ENCODE peak calls at places on chromosome 18, in ten cellular contexts. G is IMR-90; O is AG04450; E is AML-193; U is stimulated activated CD8-positive, alpha-beta memory T cell treated with anti-CD3 and anti-CD28 coated beads, Interleukin-7, amount 100 ng/mL, for 1 hour; I is CD8-positive, alpha-beta T cell; M is LoVo; P is BJ; N is GM19239; L is left cardiac atrium. B is an unnamed sample.

GRCh38 chr18:2641638-2642037 is 13.9 kb upstream of the SMCHD1 start:
- DNase-seq in G (peak; percentile 17), O (no peak), E (no peak), U (no peak), I (no peak), M (no peak), P (no peak), N (no peak), L (no peak), B (no peak)

GRCh38 chr18:31513189-31513907 is 15.4 kb downstream of the DSG2 start:
- DNase-seq in G (peak; percentile 48), O (no peak), E (no peak), U (no peak), I (no peak), M (peak; percentile 82), P (peak; percentile 15), N (no peak), L (no peak), B (peak; percentile 45)

GRCh38 chr18:23573948-23574431 is 12.3 kb downstream of the NPC1 start:
- DNase-seq in G (peak; percentile 72), O (no peak), E (no peak), U (no peak), I (peak; percentile 17), M (no peak), P (no peak), N (no peak), L (no peak), B (peak; percentile 91)

GRCh38 chr18:79068299-79068945 is 772 bp upstream of the ATP9B start:
- DNase-seq in G (no peak), O (no peak), E (no peak), U (no peak), I (peak; percentile 16), M (no peak), P (no peak), N (no peak), L (peak; percentile 40), B (no peak)

GRCh38 chr18:76824136-76824676 is 1.8 kb downstream of the ZNF236 start:
- DNase-seq in G (no peak), O (no peak), E (no peak), U (no peak), I (no peak), M (no peak), P (no peak), N (no peak), L (no peak), B (no peak)

GRCh38 chr18:23872701-23873550 is 141.6 kb upstream of the TTC39C start:
- DNase-seq in G (no peak), O (no peak), E (no peak), U (no peak), I (peak; percentile 11), M (peak; percentile 93), P (no peak), N (no peak), L (no peak), B (no peak)

GRCh38 chr18:21914739-21915319 is 174.2 kb downstream of the MIB1 start:
- DNase-seq in G (peak; percentile 62), O (peak; percentile 18), E (no peak), U (no peak), I (no peak), M (peak; percentile 49), P (no peak), N (no peak), L (no peak), B (peak; percentile 30)

GRCh38 chr18:24827500-24827899 is 367.1 kb downstream of the HRH4 start:
- DNase-seq in G (peak; percentile 51), O (no peak), E (no peak), U (no peak), I (no peak), M (no peak), P (peak; percentile 27), N (no peak), L (no peak), B (no peak)

GRCh38 chr18:2050016-2050415 is 521.3 kb downstream of the METTL4 start:
- DNase-seq in G (no peak), O (no peak), E (peak; percentile 78), U (no peak), I (no peak), M (no peak), P (no peak), N (no peak), L (no peak), B (no peak)

GRCh38 chr18:47331641-47332040 is 80.2 kb upstream of the SKOR2 start:
- DNase-seq in G (no peak), O (no peak), E (no peak), U (no peak), I (no peak), M (no peak), P (no peak), N (no peak), L (no peak), B (no peak)

GRCh38 chr18:48975817-48976649 is 25.3 kb upstream of the SMAD7 start:
- DNase-seq in G (peak; percentile 57), O (no peak), E (peak; percentile 19), U (no peak), I (peak; percentile 37), M (peak; percentile 61), P (no peak), N (peak; percentile 80), L (peak; percentile 65), B (no peak)

GRCh38 chr18:59634096-59634495 is 63.1 kb downstream of the CCBE1 start:
- DNase-seq in G (no peak), O (no peak), E (no peak), U (no peak), I (no peak), M (no peak), P (no peak), N (no peak), L (no peak), B (no peak)

GRCh38 chr18:80029690-80030089 is 4.5 kb upstream of the RBFA start:
- DNase-seq in G (no peak), O (no peak), E (no peak), U (no peak), I (no peak), M (no peak), P (no peak), N (no peak), L (no peak), B (no peak)

GRCh38 chr18:10973579-10974260 is 175.6 kb downstream of the PIEZO2 start:
- DNase-seq in G (peak; percentile 34), O (no peak), E (no peak), U (no peak), I (no peak), M (no peak), P (no peak), N (no peak), L (no peak), B (peak; percentile 3)

GRCh38 chr18:7562491-7562890 is 4.6 kb upstream of the PTPRM start:
- DNase-seq in G (no peak), O (no peak), E (no peak), U (no peak), I (no peak), M (no peak), P (no peak), N (no peak), L (no peak), B (no peak)

GRCh38 chr18:8943900-8944870 is 158.3 kb upstream of the NDUFV2 start:
- DNase-seq in G (peak; percentile 94), O (peak; percentile 63), E (no peak), U (no peak), I (no peak), M (peak; percentile 9), P (no peak), N (no peak), L (no peak), B (no peak)

GRCh38 chr18:27959101-27959500 is 217.8 kb downstream of the CDH2 start:
- DNase-seq in G (peak; percentile 24), O (no peak), E (no peak), U (no peak), I (no peak), M (no peak), P (no peak), N (no peak), L (no peak), B (no peak)

GRCh38 chr18:3664563-3665178 is 214.7 kb downstream of the TGIF1 start:
- DNase-seq in G (no peak), O (no peak), E (peak; percentile 79), U (no peak), I (no peak), M (no peak), P (no peak), N (no peak), L (no peak), B (no peak)

GRCh38 chr18:51480562-51481261 is 283.2 kb upstream of the MEX3C start:
- DNase-seq in G (no peak), O (no peak), E (no peak), U (no peak), I (no peak), M (no peak), P (no peak), N (no peak), L (no peak), B (peak; percentile 34)

GRCh38 chr18:63099026-63099840 is 220.3 kb downstream of the BCL2 start:
- DNase-seq in G (no peak), O (no peak), E (no peak), U (no peak), I (no peak), M (no peak), P (no peak), N (no peak), L (no peak), B (no peak)

GRCh38 chr18:47953471-47953931 is 23.0 kb upstream of the SMAD2 start:
- DNase-seq in G (no peak), O (no peak), E (peak; percentile 97), U (no peak), I (peak; percentile 6), M (no peak), P (no peak), N (peak; percentile 31), L (peak; percentile 37), B (peak; percentile 92)